ENCODE peak calls at places on chromosomes 2 and 18, in four cellular contexts. B, V, X and T are unnamed samples.
A peak's percentile ranks its signal among the peaks of the same experiment; 100 is the strongest.

GRCh38 chr2:202703091-202703490 is 68.3 kb downstream of the FAM117B start:
- DNase-seq in V (no peak), X (no peak), B (no peak), T (no peak)

GRCh38 chr2:200089040-200089755 is 133.8 kb downstream of the MAIP1 start:
- DNase-seq in V (no peak), B (no peak), X (no peak), T (no peak)

GRCh38 chr2:86281066-86281700 is 56.2 kb downstream of the REEP1 start:
- DNase-seq in V (no peak), B (no peak), X (no peak), T (no peak)

GRCh38 chr2:114316532-114317300 is 125.7 kb upstream of the DPP10 start:
- DNase-seq in X (no peak), B (no peak), V (no peak), T (no peak)

GRCh38 chr2:182890305-182890704 is 23.9 kb upstream of the FRZB start:
- DNase-seq in B (no peak), X (no peak), V (no peak), T (no peak)

GRCh38 chr2:113175736-113176695 is 2.2 kb downstream of the PSD4 start:
- DNase-seq in B (no peak), V (no peak), X (no peak), T (no peak)

GRCh38 chr2:59529738-59530137 is 1023.7 kb downstream of the BCL11A start:
- DNase-seq in B (no peak), V (no peak), X (no peak), T (no peak)

GRCh38 chr2:29193111-29193510 is 77.9 kb downstream of the CLIP4 start:
- DNase-seq in B (no peak), V (no peak), X (no peak), T (no peak)

GRCh38 chr2:237876951-237877491 is 17.6 kb downstream of the RAMP1 start:
- DNase-seq in X (no peak), V (no peak), B (no peak), T (no peak)

GRCh38 chr2:198232281-198232680 is 427.9 kb downstream of the PLCL1 start:
- DNase-seq in X (no peak), B (no peak), V (no peak), T (no peak)

GRCh38 chr2:161710131-161710915 is 86.1 kb downstream of the SLC4A10 start:
- DNase-seq in X (no peak), B (no peak), V (no peak), T (no peak)

GRCh38 chr2:101474752-101475384 is at the start of gene RFX8:
- DNase-seq in B (no peak), X (no peak), V (no peak), T (no peak)

GRCh38 chr2:174585657-174586056 is 11.9 kb downstream of the WIPF1 start:
- DNase-seq in X (no peak), V (no peak), B (no peak), T (no peak)

GRCh38 chr18:50044402-50044801 is 150.5 kb downstream of the MYO5B start:
- DNase-seq in V (no peak), B (no peak), X (no peak), T (peak; percentile 35)

GRCh38 chr2:56448403-56448998 is 264.7 kb downstream of the CCDC85A start:
- DNase-seq in V (no peak), X (no peak), B (no peak), T (no peak)

GRCh38 chr2:229931241-229931640 is 8.9 kb downstream of the FBXO36 start:
- DNase-seq in X (no peak), V (no peak), B (no peak), T (no peak)

GRCh38 chr18:68355637-68356036 is 359.3 kb downstream of the TMX3 start:
- DNase-seq in B (no peak), V (no peak), X (no peak), T (no peak)

GRCh38 chr2:160816916-160817315 is 323.3 kb upstream of the RBMS1 start:
- DNase-seq in V (no peak), B (no peak), X (no peak), T (no peak)

GRCh38 chr2:225894240-225894980 is 494.9 kb downstream of the NYAP2 start:
- DNase-seq in X (no peak), V (no peak), B (no peak), T (no peak)

GRCh38 chr2:47211497-47212011 is 56.4 kb upstream of the STPG4 start:
- DNase-seq in X (no peak), B (no peak), V (no peak), T (no peak)

GRCh38 chr2:47204691-47205090 is 49.6 kb upstream of the STPG4 start:
- DNase-seq in V (no peak), X (no peak), B (no peak), T (no peak)

GRCh38 chr2:47207614-47208013 is 52.5 kb upstream of the STPG4 start:
- DNase-seq in X (no peak), V (no peak), B (no peak), T (no peak)

GRCh38 chr2:47205576-47206141 is 50.6 kb upstream of the STPG4 start:
- DNase-seq in V (no peak), B (peak; percentile 66), X (peak; percentile 70), T (no peak)

GRCh38 chr2:47208852-47209606 is 53.9 kb upstream of the STPG4 start:
- DNase-seq in V (no peak), B (no peak), X (no peak), T (no peak)
- H3K9me3 ChIP-seq in V (no peaks in the 10 kb centered on the region), B (no peaks in the 10 kb centered on the region), X (no peaks in the 10 kb centered on the region), T (no peaks in the 10 kb centered on the region)

GRCh38 chr2:13660231-13660630 is 943.5 kb downstream of the TRIB2 start:
- DNase-seq in X (no peak), V (no peak), B (no peak), T (no peak)

GRCh38 chr2:13667415-13667757 is 950.6 kb downstream of the TRIB2 start:
- DNase-seq in B (no peak), X (no peak), V (no peak), T (no peak)

GRCh38 chr2:13666582-13667414 is 950.1 kb downstream of the TRIB2 start:
- DNase-seq in V (no peak), B (no peak), X (no peak), T (no peak)

DNA sequence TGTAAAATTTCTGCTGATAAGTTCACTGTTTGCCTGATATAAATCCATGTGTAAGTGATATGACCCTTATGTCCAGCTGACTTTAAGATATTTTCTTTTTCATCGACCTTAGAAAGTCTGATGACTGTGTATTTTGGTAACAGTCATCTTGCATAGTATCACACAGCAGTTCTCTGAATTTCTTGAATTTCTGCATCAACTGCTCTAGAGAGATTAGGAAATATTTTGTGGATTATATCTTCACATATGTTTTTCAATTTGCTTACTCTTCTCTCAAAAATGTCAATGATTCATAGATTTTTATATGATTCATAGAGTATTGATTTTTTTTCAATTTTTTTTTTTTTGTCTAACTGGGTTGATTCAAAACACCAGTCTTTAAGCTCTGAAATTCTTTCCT is 945.3 kb downstream of the TRIB2 start:
- DNase-seq in B (no peak), V (no peak), X (no peak), T (no peak)
- H3K9me3 ChIP-seq in B (no peaks in the 10 kb centered on the region), V (no peaks in the 10 kb centered on the region), X (no peaks in the 10 kb centered on the region), T (no peaks in the 10 kb centered on the region)

GRCh38 chr18:14964002-14964401 is 216.0 kb downstream of the ANKRD30B start:
- DNase-seq in V (no peak), X (no peak), B (no peak), T (no peak)
- H3K9me3 ChIP-seq in V (no peaks in the 10 kb centered on the region), X (no peaks in the 10 kb centered on the region), B (no peaks in the 10 kb centered on the region), T (peaks cover 75% of the 10 kb centered on the region)

DNA sequence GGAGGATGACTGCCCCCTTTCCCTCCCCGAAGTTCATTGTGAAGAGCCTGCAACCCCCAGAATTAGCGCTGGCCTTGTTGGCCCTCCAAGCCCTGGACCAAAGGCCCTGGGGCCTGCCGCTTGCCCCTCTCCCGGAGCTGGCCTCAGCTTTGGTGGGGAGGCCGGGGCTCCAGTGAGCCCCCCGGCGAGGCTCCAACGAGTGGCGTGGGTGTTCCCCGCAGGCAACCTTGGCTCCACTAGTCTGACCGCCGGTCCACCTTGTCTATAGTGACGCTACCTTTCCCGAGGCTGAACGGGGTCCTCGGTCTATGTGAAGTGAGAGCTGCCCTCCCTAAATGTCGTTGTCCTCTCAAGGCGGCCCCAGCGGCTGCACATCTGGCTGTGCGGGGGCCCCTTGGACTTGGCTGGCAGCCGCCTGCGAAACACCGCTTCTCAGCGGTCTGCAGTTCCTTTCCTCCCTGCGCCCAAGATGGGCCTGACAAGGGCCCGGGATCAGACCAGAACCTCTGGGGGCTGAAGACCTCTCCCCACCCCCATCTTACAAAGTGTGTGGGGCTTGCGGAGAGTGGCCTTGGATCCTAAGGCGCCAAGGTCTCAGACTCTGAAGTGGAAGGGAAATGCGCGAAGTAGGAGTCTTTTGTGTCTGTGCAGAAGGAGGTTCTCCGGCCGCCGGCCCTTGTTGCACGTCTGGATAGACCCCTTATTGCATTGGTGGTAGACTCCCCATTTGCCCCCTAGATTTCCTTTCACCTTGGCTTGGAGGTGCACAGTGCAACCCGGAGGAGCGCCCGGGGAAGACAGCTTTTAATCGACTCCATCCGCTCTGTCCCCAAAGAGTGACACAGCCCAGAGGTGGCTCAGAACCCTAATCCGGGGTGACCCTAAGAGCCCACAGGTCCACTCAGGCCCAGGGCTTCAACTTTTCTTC is 3.9 kb upstream of the HOXD10 start:
- DNase-seq in X (no peak), B (no peak), V (no peak), T (peak; percentile 33)
- H3K9me3 ChIP-seq in X (no peaks in the 10 kb centered on the region), B (no peaks in the 10 kb centered on the region), V (no peaks in the 10 kb centered on the region), T (no peaks in the 10 kb centered on the region)

GRCh38 chr2:42733852-42734251 is 30.1 kb downstream of the OXER1 start:
- DNase-seq in V (no peak), B (no peak), X (no peak), T (no peak)
- H3K9me3 ChIP-seq in V (peaks cover 16% of the 10 kb centered on the region), B (no peaks in the 10 kb centered on the region), X (no peaks in the 10 kb centered on the region), T (no peaks in the 10 kb centered on the region)

DNA sequence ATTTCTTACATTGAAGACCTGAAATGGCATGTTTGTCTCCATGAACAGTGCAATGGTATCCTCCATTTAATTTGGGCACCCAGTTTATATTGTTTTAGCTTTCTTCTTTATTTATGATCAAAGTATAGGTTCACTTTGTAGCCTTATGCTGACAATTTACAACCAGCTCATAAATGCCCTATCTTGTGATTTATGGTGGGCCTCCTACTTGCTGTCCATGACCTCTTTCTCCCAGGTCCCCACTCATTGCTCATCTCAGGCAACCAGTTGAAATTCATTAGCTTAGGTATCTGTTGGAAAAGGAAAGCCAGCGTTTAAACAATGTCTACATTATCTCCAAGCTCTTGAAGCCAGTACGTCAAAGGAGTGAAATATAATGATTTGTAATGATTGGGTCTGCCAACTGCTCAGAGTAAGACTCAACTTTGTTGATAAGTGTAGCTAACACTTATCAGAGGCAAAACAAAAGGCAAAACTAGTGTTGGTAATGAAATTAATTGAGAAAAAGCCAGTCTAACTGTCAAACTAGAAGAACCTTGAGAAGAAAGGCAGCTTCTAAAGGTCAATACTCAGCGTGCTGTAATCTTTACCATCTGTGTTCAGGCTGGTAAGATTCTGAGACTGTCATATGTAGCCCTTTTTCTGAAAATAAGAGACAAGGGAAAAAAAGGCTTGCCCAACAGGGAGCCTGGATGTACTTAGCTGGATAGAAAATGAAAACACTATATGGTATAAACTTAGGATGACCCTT is 695.9 kb downstream of the EPHA4 start:
- DNase-seq in X (no peak), V (no peak), B (no peak), T (no peak)
- H3K9me3 ChIP-seq in X (no peaks in the 10 kb centered on the region), V (no peaks in the 10 kb centered on the region), B (no peaks in the 10 kb centered on the region), T (no peaks in the 10 kb centered on the region)

DNA sequence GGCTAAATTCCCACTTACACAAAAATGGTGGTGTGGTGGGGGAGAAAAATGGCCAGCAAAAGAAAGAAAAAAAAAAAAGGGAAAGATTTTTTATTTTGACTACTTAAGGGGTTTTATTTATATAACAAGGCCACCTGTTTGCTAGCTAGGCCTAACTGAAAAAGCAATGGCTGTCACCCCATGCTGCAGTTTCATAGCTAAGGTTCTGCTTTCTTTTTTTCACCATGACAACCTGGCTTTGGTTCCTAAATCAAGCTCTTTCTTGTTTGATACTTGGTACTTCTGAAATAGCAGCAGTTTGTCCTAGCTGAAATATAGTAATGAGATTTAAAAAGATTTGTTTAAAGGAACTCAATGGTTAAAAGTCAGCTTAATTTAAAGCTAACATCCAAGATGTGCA is 433.2 kb upstream of the MEX3C start:
- DNase-seq in V (no peak), X (no peak), B (no peak), T (no peak)
- H3K9me3 ChIP-seq in V (no peaks in the 10 kb centered on the region), X (peaks cover 3% of the 10 kb centered on the region), B (no peaks in the 10 kb centered on the region), T (peaks cover 7% of the 10 kb centered on the region)

GRCh38 chr18:39711701-39712100 is 2146.1 kb upstream of the CELF4 start:
- DNase-seq in B (no peak), X (no peak), V (no peak), T (no peak)
- H3K9me3 ChIP-seq in B (no peaks in the 10 kb centered on the region), X (no peaks in the 10 kb centered on the region), V (no peaks in the 10 kb centered on the region), T (no peaks in the 10 kb centered on the region)